ENCODE peak calls at places on chromosomes 11 and 22, in four cellular contexts. S is CD4-positive, CD25-positive, alpha-beta regulatory T cell; F is stimulated activated CD4-positive, alpha-beta T cell treated with anti-CD3 and anti-CD28 coated beads, Interleukin-1b, Interleukin-23, amount 100 ng/mL, for 1 hour; Q is progenitor cell of endocrine pancreas. U is an unnamed sample.

GRCh38 chr22:41501209-41501608 is 32.3 kb downstream of the ACO2 start:
- DNase-seq in S (peak; percentile 11), F (no peak), Q (no peak), U (no peak)

GRCh38 chr11:17788084-17788483 is 53.5 kb downstream of the KCNC1 start:
- DNase-seq in S (no peak), F (no peak), Q (no peak), U (no peak)

GRCh38 chr11:12440565-12440964 is 63.2 kb downstream of the PARVA start:
- DNase-seq in S (no peak), F (no peak), Q (no peak), U (no peak)

GRCh38 chr11:64459016-64459415 is 100.1 kb downstream of the RPS6KA4 start:
- DNase-seq in S (no peak), F (no peak), Q (no peak), U (no peak)

GRCh38 chr11:69017951-69018350 is 4.9 kb upstream of the MRGPRF start:
- DNase-seq in S (no peak), F (no peak), Q (no peak), U (no peak)

GRCh38 chr11:199782-200181 is 6.9 kb downstream of the SCGB1C1 start:
- DNase-seq in S (no peak), F (no peak), Q (no peak), U (no peak)

GRCh38 chr22:46079093-46079860 is 71.0 kb upstream of the PPARA start:
- DNase-seq in S (no peak), F (no peak), Q (no peak), U (no peak)

GRCh38 chr11:44094260-44094868 is 1.1 kb upstream of the EXT2 start:
- DNase-seq in S (peak; percentile 68), F (peak; percentile 58), Q (peak; percentile 57), U (peak; percentile 61)

GRCh38 chr11:74506823-74507222 is 13.3 kb upstream of the LIPT2 start:
- DNase-seq in S (no peak), F (no peak), Q (no peak), U (no peak)

GRCh38 chr11:62621027-62621566 is 689 bp downstream of the B3GAT3 start:
- DNase-seq in S (no peak), F (no peak), Q (no peak), U (no peak)

GRCh38 chr22:22144858-22145257 is 99.7 kb upstream of the VPREB1 start:
- DNase-seq in S (no peak), F (no peak), Q (no peak), U (no peak)